ENCODE peak calls at places on chromosomes 3 and 15, in six cellular contexts. P is ascending aorta, X is GM23248, V is transverse colon, A is cardiac muscle cell, K is mucosa of descending colon. Z is an unnamed sample. For H3K36me3, the result is how much of the 10 kb centered on the place peaks cover.

GRCh38 chr3:188776447-188776846 is 395.3 kb upstream of the TPRG1 start:
- DNase-seq in K (no peak), P (no peak), V (no peak), A (no peak), X (peak), Z (no peak)

GRCh38 chr15:67834593-67835348 is 5.1 kb downstream of the RNU6-1 start:
- DNase-seq in A (no peak), X (no peak), K (peak), P (no peak), V (peak), Z (peak)

GRCh38 chr15:41507820-41508290 is 5.8 kb downstream of the LTK start:
- DNase-seq in A (no peak), P (no peak), X (no peak), K (peak), V (peak), Z (no peak)

GRCh38 chr3:132519914-132520313 is 77.2 kb upstream of the ACKR4 start:
- DNase-seq in A (no peak), V (no peak), K (no peak), X (no peak), P (no peak), Z (no peak)

GRCh38 chr15:47870300-47870955 is 153.1 kb downstream of the SEMA6D start:
- DNase-seq in P (no peak), A (no peak), K (no peak), X (no peak), V (no peak), Z (no peak)

GRCh38 chr15:57015360-57015759 is 96.9 kb downstream of the TCF12 start:
- DNase-seq in V (no peak), X (no peak), A (no peak), P (no peak), K (no peak), Z (no peak)

GRCh38 chr15:77251662-77252061 is 168.2 kb downstream of the PEAK1 start:
- DNase-seq in V (no peak), X (peak), K (no peak), A (no peak), P (no peak), Z (peak)

GRCh38 chr3:185423178-185423577 is 60.2 kb downstream of the MAP3K13 start:
- DNase-seq in K (no peak), V (peak), P (no peak), A (no peak), X (peak), Z (no peak)

GRCh38 chr3:54122046-54122801 is at the start of gene CACNA2D3:
- DNase-seq in V (peak), P (no peak), A (peak), K (no peak), X (peak), Z (peak)

GRCh38 chr3:115644391-115644790 is 21.1 kb downstream of the GAP43 start:
- DNase-seq in P (no peak), A (no peak), K (no peak), V (no peak), X (no peak), Z (no peak)

GRCh38 chr15:49832421-49832980 is 211.7 kb downstream of the DTWD1 start:
- DNase-seq in V (peak), X (peak), P (no peak), A (peak), K (peak), Z (peak)

GRCh38 chr15:85404156-85404921 is 23.9 kb downstream of the AKAP13 start:
- DNase-seq in V (no peak), K (no peak), X (no peak), P (no peak), A (peak), Z (no peak)

GRCh38 chr15:60044636-60045273 is 40.6 kb downstream of the FOXB1 start:
- DNase-seq in X (no peak), P (no peak), V (no peak), K (no peak), A (no peak), Z (peak)

GRCh38 chr3:23992051-23992628 is 47.1 kb downstream of the NR1D2 start:
- DNase-seq in K (no peak), X (peak), V (no peak), A (no peak), P (no peak), Z (no peak)

GRCh38 chr3:122993573-122993972 is 34.0 kb downstream of the SEMA5B start:
- DNase-seq in P (no peak), V (no peak), K (no peak), X (no peak), A (no peak), Z (peak)

GRCh38 chr3:51588724-51589123 is 50.2 kb downstream of the RAD54L2 start:
- DNase-seq in K (no peak), V (no peak), A (no peak), X (no peak), P (no peak), Z (no peak)

GRCh38 chr3:51591231-51591630 is 52.7 kb downstream of the RAD54L2 start:
- DNase-seq in K (no peak), P (no peak), V (no peak), X (peak), A (no peak), Z (no peak)

GRCh38 chr3:51593697-51594096 is 55.2 kb downstream of the RAD54L2 start:
- DNase-seq in V (no peak), P (no peak), X (no peak), A (no peak), K (no peak), Z (no peak)
- H3K36me3 ChIP-seq in V (under half), P (under half), X (under half), A (under half), K (under half), Z (under half)

DNA sequence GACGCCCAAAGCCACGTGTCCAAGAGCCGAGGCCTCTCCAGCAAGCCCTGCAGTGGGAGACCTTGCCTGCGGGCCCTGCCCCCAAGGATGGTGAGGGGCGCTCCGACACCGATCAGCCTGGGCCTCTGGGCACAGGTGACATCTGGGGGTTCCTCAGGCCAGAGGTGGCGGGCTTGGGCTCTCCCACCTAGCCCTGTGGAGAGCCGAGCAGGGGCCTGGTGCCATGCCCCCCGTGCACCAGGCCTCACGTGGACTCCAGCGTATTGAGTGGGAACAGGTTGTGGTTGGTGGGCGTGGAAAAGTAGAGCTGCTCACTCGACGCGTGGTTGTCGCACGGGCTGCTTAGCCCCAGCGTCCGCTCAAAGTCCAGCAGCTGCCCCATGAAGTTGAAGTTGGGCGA is 5.8 kb downstream of the DUSP7 start:
- DNase-seq in X (no peak), K (no peak), V (no peak), A (no peak), P (no peak), Z (no peak)
- H3K36me3 ChIP-seq in X (under half), K (under half), V (under half), A (under half), P (half or more), Z (under half)

GRCh38 chr3:9808345-9809037 is 1.6 kb upstream of the TTLL3 start:
- DNase-seq in A (peak), K (no peak), X (peak), P (no peak), V (peak), Z (peak)
- H3K36me3 ChIP-seq in A (under half), K (under half), X (under half), P (under half), V (under half), Z (under half)

GRCh38 chr15:64122936-64123351 is 27.2 kb downstream of the SNX1 start:
- DNase-seq in V (no peak), P (no peak), A (no peak), K (no peak), X (no peak), Z (no peak)

GRCh38 chr15:64112077-64112772 is 16.4 kb downstream of the SNX1 start:
- DNase-seq in A (no peak), P (no peak), V (no peak), K (no peak), X (peak), Z (no peak)

GRCh38 chr15:64122444-64122843 is 26.7 kb downstream of the SNX1 start:
- DNase-seq in A (no peak), V (no peak), P (no peak), K (no peak), X (no peak), Z (no peak)

GRCh38 chr15:64112904-64113303 is 17.1 kb downstream of the SNX1 start:
- DNase-seq in P (no peak), A (no peak), V (no peak), K (no peak), X (peak), Z (no peak)

GRCh38 chr15:64117759-64118487 is 22.1 kb downstream of the SNX1 start:
- DNase-seq in P (no peak), X (no peak), K (no peak), A (no peak), V (no peak), Z (no peak)
- H3K36me3 ChIP-seq in P (half or more), X (half or more), K (under half), A (half or more), V (under half), Z (under half)

DNA sequence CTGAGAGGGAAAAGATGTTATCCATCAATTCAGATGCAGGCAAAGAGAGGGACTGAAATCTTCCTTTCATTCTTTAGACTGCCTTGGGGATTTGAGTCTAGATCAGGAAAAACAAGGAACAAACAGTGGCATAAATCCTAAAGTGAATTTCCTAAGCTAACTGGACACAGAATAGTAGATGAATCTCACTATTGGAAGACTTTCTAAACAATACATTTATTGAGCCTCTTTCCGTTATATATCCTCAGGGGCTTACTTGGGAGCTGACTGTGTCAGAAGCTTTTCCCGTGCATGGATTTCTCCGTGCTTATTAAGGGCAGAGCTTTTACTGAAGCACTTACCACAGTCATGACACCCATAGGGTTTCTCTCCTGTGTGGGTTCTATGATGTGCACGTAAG is 10.0 kb downstream of the ZSCAN29 start:
- DNase-seq in X (no peak), V (no peak), K (no peak), P (no peak), A (no peak), Z (no peak)
- H3K36me3 ChIP-seq in X (half or more), V (under half), K (under half), P (half or more), A (under half), Z (under half)

GRCh38 chr15:22889146-22889818 is 50.8 kb downstream of the NIPA2 start:
- DNase-seq in A (no peak), V (no peak), K (no peak), X (no peak), P (no peak), Z (peak)
- H3K36me3 ChIP-seq in A (under half), V (under half), K (under half), X (under half), P (under half), Z (under half)

DNA sequence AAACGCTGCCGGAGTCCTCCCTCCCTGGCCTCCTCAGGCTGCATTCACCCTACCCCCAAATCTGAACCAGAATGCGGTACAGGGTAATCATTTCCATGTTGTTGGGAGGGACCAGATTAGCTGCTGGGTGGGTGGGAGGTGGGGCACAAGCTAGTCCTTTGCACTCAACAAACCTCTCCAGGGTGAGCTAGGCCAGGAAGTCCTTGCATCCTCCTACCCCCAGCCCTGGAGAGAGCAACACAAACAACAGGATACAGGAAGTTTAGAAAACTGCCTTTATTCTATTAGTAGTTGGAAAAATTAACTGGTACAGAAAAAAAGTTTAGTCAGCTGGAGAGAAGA is 702 bp upstream of the GPX1 start:
- DNase-seq in A (no peak), K (no peak), P (no peak), V (no peak), X (no peak), Z (no peak)
- H3K36me3 ChIP-seq in A (under half), K (under half), P (under half), V (under half), X (under half), Z (under half)

GRCh38 chr3:141419946-141420345 is 51.6 kb downstream of the ZBTB38 start:
- DNase-seq in K (no peak), A (no peak), X (peak), P (no peak), V (no peak), Z (no peak)

GRCh38 chr3:141418751-141419150 is 50.4 kb downstream of the ZBTB38 start:
- DNase-seq in V (no peak), A (no peak), X (no peak), P (no peak), K (no peak), Z (no peak)

GRCh38 chr3:141422961-141423582 is 54.8 kb downstream of the ZBTB38 start:
- DNase-seq in K (no peak), X (no peak), A (peak), V (no peak), P (no peak), Z (no peak)

GRCh38 chr3:141421639-141422319 is 53.5 kb downstream of the ZBTB38 start:
- DNase-seq in X (peak), V (no peak), P (no peak), K (no peak), A (no peak), Z (no peak)

DNA sequence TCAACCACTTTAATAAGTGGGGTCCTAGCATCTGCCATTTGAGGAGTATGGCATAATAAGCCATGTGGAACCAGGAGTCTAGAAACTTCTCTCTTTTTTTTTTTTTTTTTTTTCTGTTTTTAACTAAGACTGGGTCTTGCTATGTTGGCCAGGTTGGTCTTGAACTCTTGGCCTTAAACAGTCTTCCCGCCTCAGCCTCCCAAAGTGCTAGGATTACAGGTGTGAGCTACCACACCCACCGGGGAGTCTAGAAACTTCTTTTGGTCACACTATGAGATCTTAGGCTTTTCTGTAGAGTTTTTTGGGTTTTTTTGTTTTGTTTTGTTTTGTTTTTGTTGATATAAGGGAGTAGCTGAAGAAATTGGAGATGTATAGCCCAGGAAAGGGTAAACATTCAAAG is 52.9 kb downstream of the ZBTB38 start:
- DNase-seq in K (no peak), P (no peak), V (no peak), A (no peak), X (no peak), Z (no peak)
- H3K36me3 ChIP-seq in K (under half), P (under half), V (under half), A (under half), X (under half), Z (under half)